ENCODE peak calls at places on chromosome 11, in seven cellular contexts. S is NB4; P is adrenal gland; D is sigmoid colon; G is PC-3; I is CD8-positive, alpha-beta T cell; J is skeletal muscle cell. B is an unnamed sample.
A peak's percentile ranks its signal among the peaks of the same experiment; 100 is the strongest.

GRCh38 chr11:128956401-128957203 is 13.9 kb upstream of the TP53AIP1 start:
- DNase-seq in D (no peak), I (peak; percentile 12), S (peak; percentile 62), J (no peak), G (peak; percentile 95), P (peak; percentile 38), B (no peak)

GRCh38 chr11:76962583-76963416 is 71.4 kb upstream of the B3GNT6 start:
- DNase-seq in P (no peak), D (no peak), S (peak; percentile 70), I (no peak), G (peak; percentile 53), J (no peak), B (no peak)

GRCh38 chr11:94740083-94740974 is 27.8 kb upstream of the AMOTL1 start:
- DNase-seq in G (peak; percentile 54), P (peak; percentile 22), I (no peak), D (peak; percentile 85), S (peak; percentile 23), J (no peak), B (no peak)

GRCh38 chr11:27107548-27107947 is 66.9 kb downstream of the BBOX1 start:
- DNase-seq in G (no peak), J (no peak), S (no peak), P (no peak), D (no peak), I (no peak), B (no peak)

GRCh38 chr11:117759305-117759704 is 37.7 kb downstream of the DSCAML1 start:
- DNase-seq in J (no peak), D (no peak), G (no peak), P (no peak), I (no peak), S (no peak), B (no peak)

GRCh38 chr11:114162719-114163123 is 103.2 kb downstream of the ZBTB16 start:
- DNase-seq in G (peak; percentile 95), P (peak; percentile 97), D (peak; percentile 99), J (peak; percentile 100), I (no peak), S (no peak), B (peak; percentile 97)

GRCh38 chr11:119029340-119030028 is 1.2 kb downstream of the SLC37A4 start:
- DNase-seq in P (no peak), I (no peak), J (no peak), D (peak; percentile 63), G (peak; percentile 16), S (peak; percentile 43), B (peak; percentile 62)

GRCh38 chr11:12678092-12678491 is 3.9 kb downstream of the TEAD1 start:
- DNase-seq in S (no peak), G (no peak), P (no peak), I (no peak), D (no peak), J (no peak), B (no peak)

GRCh38 chr11:95338430-95338991 is 107.5 kb upstream of the SESN3 start:
- DNase-seq in D (peak; percentile 90), J (peak; percentile 58), I (no peak), G (no peak), P (peak; percentile 93), S (no peak), B (no peak)

GRCh38 chr11:78560826-78561484 is 13.7 kb downstream of the NARS2 start:
- DNase-seq in S (peak; percentile 71), G (peak; percentile 39), P (no peak), I (no peak), D (no peak), J (no peak), B (no peak)

GRCh38 chr11:119369035-119369925 is 12.2 kb downstream of the USP2 start:
- DNase-seq in S (no peak), G (no peak), P (no peak), J (no peak), D (peak; percentile 50), I (no peak), B (no peak)

GRCh38 chr11:108984548-108984947 is 319.7 kb downstream of the DDX10 start:
- DNase-seq in P (no peak), D (no peak), S (no peak), G (no peak), J (no peak), I (no peak), B (no peak)

GRCh38 chr11:117580866-117581265 is 216.2 kb downstream of the DSCAML1 start:
- DNase-seq in S (no peak), D (no peak), I (no peak), P (no peak), J (no peak), G (no peak), B (no peak)

GRCh38 chr11:102313225-102313940 is 3.9 kb upstream of the BIRC3 start:
- DNase-seq in D (no peak), I (no peak), J (no peak), G (peak; percentile 51), S (no peak), P (no peak), B (no peak)

GRCh38 chr11:55714982-55715888 is 53.2 kb downstream of the OR4C6 start:
- DNase-seq in P (no peak), G (peak; percentile 30), J (no peak), I (no peak), S (peak; percentile 49), D (no peak), B (no peak)

GRCh38 chr11:70397336-70397982 is 870 bp upstream of the CTTN start:
- DNase-seq in P (no peak), S (peak; percentile 88), G (no peak), D (no peak), I (no peak), J (no peak), B (no peak)

GRCh38 chr11:27443746-27444465 is 28.7 kb downstream of the LGR4 start:
- DNase-seq in P (no peak), S (no peak), J (no peak), G (no peak), I (no peak), D (no peak), B (no peak)

GRCh38 chr11:131579932-131580387 is 209.5 kb downstream of the NTM start:
- DNase-seq in G (peak; percentile 30), J (peak; percentile 39), S (peak; percentile 16), I (no peak), P (no peak), D (no peak), B (no peak)

GRCh38 chr11:72583616-72584292 is 90.5 kb downstream of the PDE2A start:
- DNase-seq in J (no peak), P (no peak), I (no peak), S (no peak), D (peak; percentile 63), G (no peak), B (no peak)
- H3K4me3 ChIP-seq in J (no peak overlapping the region), P (no peak overlapping the region), I (peak overlapping the region; percentile 36), S (no peak overlapping the region), D (no peak overlapping the region), G (no peak overlapping the region), B (no peak overlapping the region)

DNA sequence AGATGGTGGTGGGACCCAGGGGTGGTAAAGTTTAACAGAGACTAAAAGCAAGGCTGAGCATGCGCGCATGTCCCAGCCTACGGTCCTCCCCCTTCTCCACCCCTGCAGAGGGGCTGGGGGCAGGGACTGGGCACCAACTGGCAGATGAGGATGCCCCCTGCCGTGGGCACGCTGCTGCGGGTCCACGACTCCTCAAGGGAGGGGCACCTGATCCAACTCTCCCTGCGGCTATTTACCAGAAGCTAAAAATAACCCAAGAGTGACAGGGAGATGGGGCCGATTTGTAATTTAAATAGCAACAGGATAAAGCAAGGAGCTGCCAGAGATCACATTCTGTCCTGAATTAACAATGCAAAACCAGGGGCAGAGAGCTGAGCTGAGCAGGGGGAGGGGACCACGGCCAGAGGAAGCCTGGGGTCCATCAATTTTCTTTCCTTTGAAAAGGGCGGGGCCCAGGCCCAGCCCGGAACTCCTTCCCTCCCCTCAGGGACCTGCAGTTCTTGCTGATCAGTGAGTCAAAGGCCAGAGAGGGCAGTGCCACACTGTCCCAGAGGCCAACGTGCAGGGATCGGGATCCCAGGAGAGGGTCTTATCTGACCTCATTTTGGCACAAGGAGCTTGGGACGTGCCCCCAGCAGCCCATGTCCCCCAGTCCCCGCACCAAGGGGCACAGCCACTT is 8.1 kb upstream of the DGKZ start:
- DNase-seq in D (no peak), I (no peak), S (no peak), G (peak; percentile 21), J (no peak), P (no peak), B (no peak)
- H3K4me3 ChIP-seq in D (no peak overlapping the region), I (no peak overlapping the region), S (no peak overlapping the region), G (peak overlapping the region; percentile 50), J (peak overlapping the region; percentile 7), P (peak overlapping the region; percentile 33), B (no peak overlapping the region)

DNA sequence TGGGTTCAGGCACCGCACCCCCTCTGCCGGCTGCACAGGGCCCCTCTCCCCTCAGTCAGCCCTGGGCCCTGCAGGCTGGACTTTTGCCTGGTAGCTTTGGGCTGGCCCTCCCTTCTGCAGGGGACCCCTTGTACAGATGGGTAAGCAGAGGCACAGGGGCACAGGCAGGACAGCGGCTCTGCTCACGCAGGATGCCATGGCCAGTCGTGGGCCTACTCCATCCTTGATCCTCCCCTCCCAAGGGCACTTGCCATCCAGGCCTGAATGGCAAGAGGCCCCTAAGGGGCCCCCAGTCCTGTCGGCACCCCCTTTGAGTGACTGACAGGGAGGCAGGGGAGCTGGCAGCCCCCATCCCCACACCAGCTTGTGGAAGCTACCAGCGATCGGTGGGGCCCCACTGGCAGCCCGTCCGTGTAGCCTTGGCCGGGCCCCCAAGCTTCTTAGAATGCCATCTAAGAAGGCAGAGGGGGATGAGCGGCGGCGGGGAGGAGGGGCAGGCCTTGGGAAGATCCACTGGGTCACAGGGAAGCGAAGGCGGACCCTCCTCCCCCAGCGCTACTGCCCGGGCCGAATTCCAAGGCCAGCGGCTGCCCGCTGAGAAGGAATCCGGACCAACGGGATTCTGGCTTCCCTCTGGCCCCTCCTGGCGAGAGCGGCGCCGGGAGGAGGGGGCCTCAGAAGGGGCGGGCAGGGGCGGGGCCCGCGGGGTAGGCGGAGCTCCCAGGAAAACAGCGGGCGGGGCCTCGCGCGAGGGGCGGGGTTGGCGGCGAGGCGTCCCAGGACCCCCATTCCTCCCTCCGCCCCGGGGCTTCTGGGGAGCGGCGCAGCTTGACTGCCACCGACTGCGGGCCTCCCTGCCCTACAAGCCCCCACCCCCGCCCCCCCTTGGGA is 6.8 kb upstream of the CHKA start:
- DNase-seq in G (peak; percentile 73), D (peak; percentile 78), I (no peak), P (peak; percentile 70), S (no peak), J (peak; percentile 35), B (no peak)
- H3K4me3 ChIP-seq in G (no peak overlapping the region), D (peak overlapping the region; percentile 43), I (no peak overlapping the region), P (peak overlapping the region; percentile 53), S (no peak overlapping the region), J (peak overlapping the region; percentile 44), B (peak overlapping the region; percentile 38)

GRCh38 chr11:66728760-66729385 is at the start of gene SPTBN2:
- DNase-seq in P (no peak), S (no peak), I (no peak), D (peak; percentile 60), J (no peak), G (peak; percentile 48), B (no peak)
- H3K4me3 ChIP-seq in P (peak within 1 kb of the TSS; percentile 75), S (no peak within 1 kb of the TSS), I (no peak within 1 kb of the TSS), D (peak within 1 kb of the TSS; percentile 31), J (peak within 1 kb of the TSS; percentile 44), G (peak within 1 kb of the TSS; percentile 75), B (peak within 1 kb of the TSS; percentile 62)

B was measured in kidney epithelial cell.